ENCODE peak calls at places on chromosome 17, in seven cellular contexts. U is HCT116, Y is K562, E is HepG2, N is WTC11, Q is H1, P is GM12878. G is an unnamed sample.

GRCh38 chr17:8256691-8257090 is 7.6 kb downstream of the PFAS start:
- DNase-seq in U (no peak), Y (no peak), E (no peak), N (no peak), Q (no peak), P (no peak), G (no peak)

GRCh38 chr17:64411999-64412771 is 21.5 kb upstream of the PECAM1 start:
- DNase-seq in U (no peak), Y (no peak), E (no peak), N (peak; percentile 59), Q (peak; percentile 67), P (no peak), G (no peak)

GRCh38 chr17:3002538-3003301 is 60.7 kb downstream of the OR1D5 start:
- DNase-seq in U (no peak), Y (no peak), E (no peak), N (no peak), Q (no peak), P (peak; percentile 86), G (no peak)

GRCh38 chr17:50488880-50489279 is 10.2 kb downstream of the RSAD1 start:
- DNase-seq in U (no peak), Y (no peak), E (no peak), N (no peak), Q (no peak), P (no peak), G (no peak)

GRCh38 chr17:76911299-76912007 is 43.2 kb downstream of the MGAT5B start:
- DNase-seq in U (no peak), Y (no peak), E (no peak), N (no peak), Q (no peak), P (no peak), G (no peak)

GRCh38 chr17:77327566-77328463 is 187.0 kb downstream of the SEC14L1 start:
- DNase-seq in U (no peak), Y (no peak), E (no peak), N (peak; percentile 10), Q (no peak), P (no peak), G (no peak)

GRCh38 chr17:9226794-9227135 is 205.5 kb downstream of the NTN1 start:
- DNase-seq in U (no peak), Y (no peak), E (no peak), N (peak; percentile 61), Q (peak; percentile 71), P (no peak), G (no peak)

GRCh38 chr17:48113201-48113676 is 5.7 kb downstream of the SNX11 start:
- DNase-seq in U (no peak), Y (no peak), E (no peak), N (no peak), Q (no peak), P (peak; percentile 71), G (no peak)

GRCh38 chr17:76036497-76037380 is 9.6 kb upstream of the EVPL start:
- DNase-seq in U (no peak), Y (no peak), E (no peak), N (no peak), Q (no peak), P (no peak), G (no peak)

GRCh38 chr17:76053230-76054111 is 18.8 kb downstream of the SRP68 start:
- DNase-seq in U (peak; percentile 80), Y (peak; percentile 57), E (no peak), N (no peak), Q (no peak), P (no peak), G (no peak)

GRCh38 chr17:48605409-48605864 is 651 bp upstream of the HOXB6 start:
- DNase-seq in U (no peak), Y (peak; percentile 62), E (no peak), N (no peak), Q (no peak), P (no peak), G (no peak)

GRCh38 chr17:31068291-31068690 is 26.5 kb upstream of the NF1 start:
- DNase-seq in U (peak; percentile 40), Y (peak; percentile 56), E (peak; percentile 37), N (peak; percentile 80), Q (peak; percentile 86), P (no peak), G (peak; percentile 53)

GRCh38 chr17:9356488-9356911 is 219.1 kb downstream of the STX8 start:
- DNase-seq in U (no peak), Y (no peak), E (no peak), N (no peak), Q (no peak), P (no peak), G (no peak)

GRCh38 chr17:44536090-44536960 is 21.0 kb upstream of the FZD2 start:
- DNase-seq in U (no peak), Y (no peak), E (no peak), N (no peak), Q (no peak), P (no peak), G (no peak)

GRCh38 chr17:40091691-40092397 is 8.5 kb downstream of the NR1D1 start:
- DNase-seq in U (no peak), Y (no peak), E (no peak), N (no peak), Q (no peak), P (no peak), G (no peak)

GRCh38 chr17:30930495-30930894 is 8.8 kb downstream of the ADAP2 start:
- DNase-seq in U (no peak), Y (no peak), E (no peak), N (no peak), Q (no peak), P (no peak), G (no peak)

GRCh38 chr17:5536831-5537230 is 47.5 kb downstream of the NLRP1 start:
- DNase-seq in U (no peak), Y (no peak), E (no peak), N (no peak), Q (no peak), P (no peak), G (no peak)

GRCh38 chr17:63354251-63354650 is 91.9 kb downstream of the CYB561 start:
- DNase-seq in U (no peak), Y (no peak), E (no peak), N (no peak), Q (no peak), P (no peak), G (no peak)

GRCh38 chr17:4811471-4811870 is 4.5 kb downstream of the PLD2 start:
- DNase-seq in U (no peak), Y (no peak), E (no peak), N (no peak), Q (no peak), P (no peak), G (no peak)

DNA sequence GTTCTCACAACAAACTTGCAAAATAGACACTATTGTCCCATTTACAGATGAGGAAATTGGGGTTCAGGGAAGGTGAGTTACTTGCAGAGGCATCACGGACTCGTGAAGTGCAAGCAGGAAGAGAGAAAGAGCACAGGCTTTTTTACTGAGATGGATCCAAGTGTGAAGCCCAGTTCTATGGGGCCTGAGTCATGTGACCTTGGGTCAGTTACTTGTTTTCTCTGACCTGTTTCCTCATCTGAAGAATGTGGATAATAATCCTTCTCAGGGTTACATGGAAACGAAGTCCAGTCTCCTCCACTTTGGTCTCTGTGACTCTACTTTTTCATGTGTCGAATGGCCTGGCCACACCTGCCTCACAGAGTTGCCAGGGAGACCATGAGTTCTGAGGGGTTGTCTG is 134.4 kb downstream of the SPACA3 start:
- DNase-seq in U (no peak), Y (no peak), E (no peak), N (no peak), Q (no peak), P (no peak), G (no peak)
- TF ChIP-seq SP1 in U (no peak), Y (no peak), E (no peak), N (no peak), Q (no peak), P (no peak), G (no peak)

GRCh38 chr17:65557349-65558310 is 3.8 kb downstream of the AXIN2 start:
- DNase-seq in U (peak; percentile 88), Y (no peak), E (peak; percentile 99), N (no peak), Q (no peak), P (no peak), G (no peak)
- TF ChIP-seq SP1 in U (peak; percentile 77), Y (no peak), E (no peak), N (no peak), Q (no peak), P (no peak), G (no peak)

GRCh38 chr17:78474631-78475146 is 96.2 kb downstream of the PGS1 start:
- DNase-seq in U (no peak), Y (no peak), E (no peak), N (no peak), Q (no peak), P (peak; percentile 99), G (no peak)
- TF ChIP-seq SP1 in U (no peak), Y (no peak), E (no peak), N (no peak), Q (no peak), P (peak; percentile 67), G (no peak)

DNA sequence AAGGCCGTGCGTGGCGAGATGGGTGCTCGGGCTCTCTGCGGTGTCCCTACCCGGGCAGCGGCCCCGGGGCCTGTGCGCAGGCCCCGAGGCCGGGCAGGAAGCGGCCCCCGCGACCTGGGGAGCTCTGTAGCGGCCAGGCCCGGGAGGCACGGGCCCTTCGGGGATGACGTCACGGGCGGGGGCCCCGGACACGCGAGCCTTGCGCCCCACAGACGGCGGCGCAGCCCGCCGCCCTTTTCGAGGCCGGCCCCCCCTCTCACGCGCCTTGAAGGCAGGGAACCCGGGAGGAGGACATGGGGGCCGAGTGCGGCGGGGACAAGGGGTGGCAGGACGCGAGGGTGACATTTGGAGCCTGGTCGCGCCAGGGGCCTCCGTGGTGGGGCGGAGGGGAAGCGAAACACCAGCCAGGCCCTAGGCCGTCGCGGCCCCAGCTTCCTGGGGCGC is 1.1 kb downstream of the RAI1 start:
- DNase-seq in U (no peak), Y (peak; percentile 55), E (no peak), N (no peak), Q (no peak), P (no peak), G (no peak)
- TF ChIP-seq SP1 in U (no peak), Y (no peak), E (no peak), N (no peak), Q (no peak), P (no peak), G (no peak)

GRCh38 chr17:65644545-65644944 is 83.1 kb upstream of the AXIN2 start:
- DNase-seq in U (no peak), Y (no peak), E (no peak), N (no peak), Q (no peak), P (no peak), G (no peak)
- TF ChIP-seq SP1 in U (no peak), Y (no peak), E (no peak), N (no peak), Q (no peak), P (no peak), G (no peak)

G was measured in HEK293T.